ENCODE peak calls at places on chromosomes 3 and 15, in five cellular contexts. One of them, this sample, is unnamed.

GRCh38 chr3:195806916-195807231 is 4.9 kb downstream of the MUC4 start:
- DNase-seq in nephron progenitor cell: no peak
- DNase-seq in LHCN-M2: no peak
- DNase-seq in Right ventricle myocardium inferior: no peak
- DNase-seq in HuH-7: no peak
- DNase-seq in this sample: no peak

GRCh38 chr15:70494861-70495571 is 268.3 kb downstream of the UACA start:
- DNase-seq in HuH-7: peak
- DNase-seq in nephron progenitor cell: no peak
- DNase-seq in LHCN-M2: peak
- DNase-seq in Right ventricle myocardium inferior: no peak
- DNase-seq in this sample: peak

GRCh38 chr15:62647195-62647865 is 395.2 kb upstream of the TPM1 start:
- DNase-seq in nephron progenitor cell: no peak
- DNase-seq in Right ventricle myocardium inferior: no peak
- DNase-seq in HuH-7: no peak
- DNase-seq in LHCN-M2: peak
- DNase-seq in this sample: peak

GRCh38 chr3:194439915-194440550 is 41.0 kb upstream of the GP5 start:
- DNase-seq in nephron progenitor cell: no peak
- DNase-seq in HuH-7: peak
- DNase-seq in LHCN-M2: no peak
- DNase-seq in Right ventricle myocardium inferior: no peak
- DNase-seq in this sample: no peak

GRCh38 chr3:126954141-126954845 is 28.6 kb upstream of the PLXNA1 start:
- DNase-seq in HuH-7: no peak
- DNase-seq in nephron progenitor cell: no peak
- DNase-seq in Right ventricle myocardium inferior: no peak
- DNase-seq in LHCN-M2: no peak
- DNase-seq in this sample: no peak

GRCh38 chr15:88331291-88331690 is 74.8 kb upstream of the NTRK3 start:
- DNase-seq in Right ventricle myocardium inferior: no peak
- DNase-seq in LHCN-M2: no peak
- DNase-seq in nephron progenitor cell: peak
- DNase-seq in HuH-7: peak
- DNase-seq in this sample: peak

GRCh38 chr15:38002883-38003477 is 68.5 kb downstream of the TMCO5A start:
- DNase-seq in Right ventricle myocardium inferior: no peak
- DNase-seq in nephron progenitor cell: peak
- DNase-seq in HuH-7: peak
- DNase-seq in LHCN-M2: peak
- DNase-seq in this sample: peak

GRCh38 chr3:120048355-120048754 is 45.9 kb downstream of the GSK3B start:
- DNase-seq in LHCN-M2: no peak
- DNase-seq in nephron progenitor cell: no peak
- DNase-seq in HuH-7: no peak
- DNase-seq in Right ventricle myocardium inferior: no peak
- DNase-seq in this sample: no peak

GRCh38 chr3:58236527-58237237 is 910 bp upstream of the ABHD6 start:
- DNase-seq in LHCN-M2: no peak
- DNase-seq in HuH-7: no peak
- DNase-seq in nephron progenitor cell: no peak
- DNase-seq in Right ventricle myocardium inferior: no peak
- DNase-seq in this sample: peak

GRCh38 chr15:77474987-77475385 is 54.3 kb downstream of the HMG20A start:
- DNase-seq in Right ventricle myocardium inferior: no peak
- DNase-seq in HuH-7: no peak
- DNase-seq in LHCN-M2: no peak
- DNase-seq in nephron progenitor cell: no peak
- DNase-seq in this sample: no peak

GRCh38 chr3:115228266-115228665 is 81.2 kb upstream of the ZBTB20 start:
- DNase-seq in nephron progenitor cell: no peak
- DNase-seq in HuH-7: no peak
- DNase-seq in Right ventricle myocardium inferior: no peak
- DNase-seq in LHCN-M2: no peak
- DNase-seq in this sample: no peak

GRCh38 chr3:119969759-119970158 is 124.5 kb downstream of the GSK3B start:
- DNase-seq in nephron progenitor cell: no peak
- DNase-seq in LHCN-M2: no peak
- DNase-seq in HuH-7: no peak
- DNase-seq in Right ventricle myocardium inferior: no peak
- DNase-seq in this sample: no peak

GRCh38 chr3:129547241-129547640 is 4.3 kb downstream of the H1-8 start:
- DNase-seq in nephron progenitor cell: no peak
- DNase-seq in LHCN-M2: no peak
- DNase-seq in HuH-7: no peak
- DNase-seq in Right ventricle myocardium inferior: peak
- DNase-seq in this sample: no peak

GRCh38 chr15:88880944-88881740 is 14.2 kb downstream of the HAPLN3 start:
- DNase-seq in nephron progenitor cell: no peak
- DNase-seq in Right ventricle myocardium inferior: no peak
- DNase-seq in HuH-7: no peak
- DNase-seq in LHCN-M2: no peak
- DNase-seq in this sample: no peak

GRCh38 chr3:23735575-23736326 is 70.0 kb upstream of the UBE2E1 start:
- DNase-seq in nephron progenitor cell: no peak
- DNase-seq in Right ventricle myocardium inferior: no peak
- DNase-seq in HuH-7: no peak
- DNase-seq in LHCN-M2: no peak
- DNase-seq in this sample: no peak

GRCh38 chr3:135325726-135326245 is 530.7 kb downstream of the EPHB1 start:
- DNase-seq in nephron progenitor cell: no peak
- DNase-seq in Right ventricle myocardium inferior: no peak
- DNase-seq in LHCN-M2: no peak
- DNase-seq in HuH-7: no peak
- DNase-seq in this sample: no peak

GRCh38 chr3:46632792-46633191 is 20.5 kb downstream of the FAM240A start:
- DNase-seq in HuH-7: peak
- DNase-seq in nephron progenitor cell: no peak
- DNase-seq in LHCN-M2: peak
- DNase-seq in Right ventricle myocardium inferior: no peak
- DNase-seq in this sample: no peak

GRCh38 chr3:157566596-157566995 is 63.4 kb upstream of the VEPH1 start:
- DNase-seq in nephron progenitor cell: no peak
- DNase-seq in Right ventricle myocardium inferior: no peak
- DNase-seq in LHCN-M2: no peak
- DNase-seq in HuH-7: no peak
- DNase-seq in this sample: no peak

GRCh38 chr3:150544726-150545125 is 1.6 kb downstream of the SERP1 start:
- DNase-seq in LHCN-M2: peak
- DNase-seq in HuH-7: no peak
- DNase-seq in nephron progenitor cell: no peak
- DNase-seq in Right ventricle myocardium inferior: no peak
- DNase-seq in this sample: no peak

GRCh38 chr3:176663819-176664218 is 533.5 kb downstream of the TBL1XR1 start:
- DNase-seq in LHCN-M2: peak
- DNase-seq in Right ventricle myocardium inferior: no peak
- DNase-seq in HuH-7: peak
- DNase-seq in nephron progenitor cell: no peak
- DNase-seq in this sample: peak

GRCh38 chr15:77784361-77785292 is 151.9 kb upstream of the LINGO1 start:
- DNase-seq in nephron progenitor cell: peak
- DNase-seq in HuH-7: peak
- DNase-seq in LHCN-M2: peak
- DNase-seq in Right ventricle myocardium inferior: peak
- DNase-seq in this sample: peak

GRCh38 chr15:75138016-75138999 is 63.4 kb upstream of the C15orf39 start:
- DNase-seq in LHCN-M2: no peak
- DNase-seq in HuH-7: no peak
- DNase-seq in nephron progenitor cell: no peak
- DNase-seq in Right ventricle myocardium inferior: no peak
- DNase-seq in this sample: no peak

GRCh38 chr15:34331809-34332208 is 5.8 kb downstream of the SLC12A6 start:
- DNase-seq in HuH-7: no peak
- DNase-seq in Right ventricle myocardium inferior: no peak
- DNase-seq in nephron progenitor cell: no peak
- DNase-seq in LHCN-M2: no peak
- DNase-seq in this sample: no peak

GRCh38 chr3:165868088-165868487 is 30.9 kb upstream of the BCHE start:
- DNase-seq in nephron progenitor cell: no peak
- DNase-seq in Right ventricle myocardium inferior: no peak
- DNase-seq in LHCN-M2: no peak
- DNase-seq in HuH-7: no peak
- DNase-seq in this sample: no peak

GRCh38 chr3:187902041-187902471 is 156.8 kb upstream of the BCL6 start:
- DNase-seq in nephron progenitor cell: no peak
- DNase-seq in HuH-7: no peak
- DNase-seq in LHCN-M2: no peak
- DNase-seq in Right ventricle myocardium inferior: no peak
- DNase-seq in this sample: no peak

GRCh38 chr15:85730001-85730820 is 64.5 kb downstream of the KLHL25 start:
- DNase-seq in HuH-7: peak
- DNase-seq in nephron progenitor cell: peak
- DNase-seq in LHCN-M2: peak
- DNase-seq in Right ventricle myocardium inferior: no peak
- DNase-seq in this sample: peak

GRCh38 chr3:188052966-188053340 is 101.0 kb upstream of the LPP start:
- DNase-seq in nephron progenitor cell: no peak
- DNase-seq in HuH-7: no peak
- DNase-seq in LHCN-M2: no peak
- DNase-seq in Right ventricle myocardium inferior: no peak
- DNase-seq in this sample: no peak

GRCh38 chr3:177826253-177826652 is 629.0 kb upstream of the TBL1XR1 start:
- DNase-seq in LHCN-M2: no peak
- DNase-seq in HuH-7: no peak
- DNase-seq in nephron progenitor cell: no peak
- DNase-seq in Right ventricle myocardium inferior: no peak
- DNase-seq in this sample: no peak

GRCh38 chr15:72782993-72783562 is 480 bp downstream of the ADPGK start:
- DNase-seq in HuH-7: no peak
- DNase-seq in nephron progenitor cell: no peak
- DNase-seq in LHCN-M2: peak
- DNase-seq in Right ventricle myocardium inferior: no peak
- DNase-seq in this sample: no peak

GRCh38 chr3:13582366-13583250 is 33.7 kb downstream of the FBLN2 start:
- DNase-seq in Right ventricle myocardium inferior: peak
- DNase-seq in HuH-7: no peak
- DNase-seq in nephron progenitor cell: no peak
- DNase-seq in LHCN-M2: no peak
- DNase-seq in this sample: no peak

GRCh38 chr3:177860236-177860635 is 663.0 kb upstream of the TBL1XR1 start:
- DNase-seq in LHCN-M2: no peak
- DNase-seq in HuH-7: no peak
- DNase-seq in Right ventricle myocardium inferior: no peak
- DNase-seq in nephron progenitor cell: no peak
- DNase-seq in this sample: no peak

GRCh38 chr15:69003971-69004370 is 10.5 kb upstream of the NOX5 start:
- DNase-seq in HuH-7: no peak
- DNase-seq in nephron progenitor cell: no peak
- DNase-seq in Right ventricle myocardium inferior: no peak
- DNase-seq in LHCN-M2: no peak
- DNase-seq in this sample: no peak

GRCh38 chr15:38878946-38879345 is 314.3 kb upstream of the RASGRP1 start:
- DNase-seq in nephron progenitor cell: no peak
- DNase-seq in HuH-7: no peak
- DNase-seq in Right ventricle myocardium inferior: no peak
- DNase-seq in LHCN-M2: peak
- DNase-seq in this sample: no peak

GRCh38 chr3:46566040-46566631 is at the start of gene LRRC2:
- DNase-seq in nephron progenitor cell: peak
- DNase-seq in Right ventricle myocardium inferior: peak
- DNase-seq in HuH-7: peak
- DNase-seq in LHCN-M2: peak
- DNase-seq in this sample: peak

GRCh38 chr3:51953445-51953844 is 1.7 kb upstream of the GPR62 start:
- DNase-seq in Right ventricle myocardium inferior: no peak
- DNase-seq in HuH-7: no peak
- DNase-seq in LHCN-M2: peak
- DNase-seq in nephron progenitor cell: no peak
- DNase-seq in this sample: no peak

This sample was measured in iPS-NIHi11.